ENCODE peak calls at places on chromosome 12, in nine cellular contexts. C is A549, F is breast epithelium, G is ovary, E is esophagus squamous epithelium, H is testis, J is uterus, S is stomach, X is NB4. V is an unnamed sample.
A peak's percentile ranks its signal among the peaks of the same experiment; 100 is the strongest.

GRCh38 chr12:15001733-15002471 is 29.1 kb downstream of the PDE6H start:
- DNase-seq in C (no peak), F (peak; percentile 54), J (peak; percentile 85), S (peak; percentile 34), X (no peak), H (peak; percentile 82), G (peak; percentile 56), E (no peak), V (peak; percentile 86)

GRCh38 chr12:6049992-6050391 is 74.5 kb downstream of the VWF start:
- DNase-seq in S (no peak), E (no peak), F (no peak), H (no peak), J (no peak), G (no peak), C (no peak), X (no peak), V (no peak)

GRCh38 chr12:11958216-11959091 is 112.3 kb upstream of the BCL2L14 start:
- DNase-seq in S (no peak), J (no peak), H (no peak), E (no peak), G (no peak), F (no peak), C (peak; percentile 42), X (peak; percentile 48), V (no peak)

GRCh38 chr12:54134850-54135249 is 53.9 kb downstream of the SMUG1 start:
- DNase-seq in S (no peak), H (no peak), F (no peak), X (peak; percentile 22), J (no peak), E (no peak), C (no peak), G (no peak), V (no peak)

GRCh38 chr12:66538970-66539369 is 139.9 kb downstream of the GRIP1 start:
- DNase-seq in H (no peak), E (no peak), X (no peak), J (no peak), C (no peak), S (no peak), F (no peak), G (no peak), V (no peak)

GRCh38 chr12:78249578-78249977 is 418.9 kb downstream of the NAV3 start:
- DNase-seq in J (no peak), F (no peak), X (no peak), S (no peak), C (no peak), H (no peak), G (no peak), E (no peak), V (no peak)

GRCh38 chr12:40622246-40622838 is 69.9 kb upstream of the CNTN1 start:
- DNase-seq in X (peak; percentile 65), G (peak; percentile 74), J (peak; percentile 23), F (no peak), H (peak; percentile 91), S (peak; percentile 55), E (no peak), C (peak; percentile 35), V (peak; percentile 55)

GRCh38 chr12:16350682-16351081 is 3.2 kb downstream of the MGST1 start:
- DNase-seq in F (peak; percentile 74), G (no peak), H (no peak), E (no peak), X (peak; percentile 74), C (peak; percentile 37), S (no peak), J (peak; percentile 33), V (no peak)

GRCh38 chr12:12720637-12721250 is 3.6 kb downstream of the CDKN1B start:
- DNase-seq in X (peak; percentile 60), H (no peak), G (no peak), F (no peak), J (no peak), S (no peak), E (no peak), C (no peak), V (no peak)

DNA sequence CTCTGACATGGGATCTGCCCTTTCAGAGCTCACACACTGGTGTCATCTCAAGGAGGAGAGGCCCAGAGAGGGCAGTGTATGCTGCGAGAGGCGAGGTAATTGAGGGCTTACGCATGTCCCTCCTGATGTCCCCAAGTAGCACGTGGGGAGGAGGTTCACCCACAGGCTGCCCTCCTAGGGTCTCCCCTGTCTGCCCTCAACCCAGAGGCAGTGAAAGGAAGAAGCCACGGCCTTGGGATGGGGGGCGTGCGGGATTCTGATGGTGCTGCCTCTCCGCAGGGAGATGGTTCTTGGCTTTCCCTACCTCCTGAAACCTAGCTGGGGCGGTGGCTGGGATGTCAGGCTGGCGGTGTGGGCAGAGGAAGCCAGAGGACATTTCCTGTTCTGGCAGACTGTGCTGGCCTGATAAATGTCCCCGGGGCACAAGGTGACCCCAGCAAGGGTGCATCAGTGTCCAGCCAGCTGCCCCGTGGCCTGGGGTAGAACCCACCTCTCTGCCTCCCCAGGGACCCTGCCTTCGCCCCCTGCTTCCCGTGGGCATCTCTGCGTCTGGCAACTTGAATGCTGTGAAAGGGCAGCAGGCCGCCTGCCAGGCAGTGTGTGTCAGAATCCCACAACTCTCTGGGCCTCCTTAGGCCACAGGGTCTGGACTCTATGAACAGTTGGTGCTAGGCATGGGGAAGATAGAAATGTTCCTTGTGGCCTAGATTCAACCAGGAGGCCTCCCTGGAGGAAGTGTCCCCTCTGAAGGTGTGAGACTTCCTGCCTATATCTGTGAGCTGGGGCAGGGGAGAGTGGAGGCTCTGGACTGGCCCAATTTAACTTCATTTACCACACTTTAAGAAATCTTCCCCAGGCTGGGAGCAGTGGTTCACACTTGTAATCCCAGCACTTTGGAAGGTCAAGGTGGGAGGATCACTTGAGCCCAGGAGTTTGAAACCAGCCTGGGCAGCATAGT is 4.8 kb downstream of the SH2B3 start:
- DNase-seq in S (no peak), J (no peak), F (no peak), X (peak; percentile 45), E (no peak), G (no peak), H (no peak), C (no peak), V (no peak)
- TF ChIP-seq POLR2A in S (no peak), J (no peak), F (no peak), X (no peak), E (no peak), G (no peak), H (no peak), C (no peak), V (no peak)

DNA sequence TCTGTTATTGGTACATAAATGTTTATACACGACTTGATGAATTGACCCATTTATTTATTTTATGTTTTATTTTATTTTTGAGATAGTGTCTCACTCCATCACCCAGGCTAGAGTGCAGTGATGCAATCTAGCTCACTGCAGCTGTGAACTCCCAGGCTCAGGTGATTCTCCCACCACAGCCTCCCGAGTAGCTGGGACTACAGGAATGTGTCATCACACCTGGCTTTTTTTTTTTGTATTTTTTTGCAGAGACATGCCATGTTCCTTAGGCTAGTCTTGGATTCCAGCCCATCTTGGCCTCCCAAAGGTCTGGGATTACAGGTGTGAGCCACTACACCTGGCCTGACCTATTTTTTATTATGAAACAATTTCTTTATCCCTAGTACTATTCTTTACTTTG is 355.0 kb upstream of the PRICKLE1 start:
- DNase-seq in H (no peak), J (no peak), E (no peak), F (no peak), G (no peak), C (no peak), S (no peak), X (no peak), V (no peak)
- TF ChIP-seq CTCF in H (no peak), J (no peak), E (no peak), F (no peak), G (no peak), C (no peak), S (no peak), X (no peak), V (no peak)

DNA sequence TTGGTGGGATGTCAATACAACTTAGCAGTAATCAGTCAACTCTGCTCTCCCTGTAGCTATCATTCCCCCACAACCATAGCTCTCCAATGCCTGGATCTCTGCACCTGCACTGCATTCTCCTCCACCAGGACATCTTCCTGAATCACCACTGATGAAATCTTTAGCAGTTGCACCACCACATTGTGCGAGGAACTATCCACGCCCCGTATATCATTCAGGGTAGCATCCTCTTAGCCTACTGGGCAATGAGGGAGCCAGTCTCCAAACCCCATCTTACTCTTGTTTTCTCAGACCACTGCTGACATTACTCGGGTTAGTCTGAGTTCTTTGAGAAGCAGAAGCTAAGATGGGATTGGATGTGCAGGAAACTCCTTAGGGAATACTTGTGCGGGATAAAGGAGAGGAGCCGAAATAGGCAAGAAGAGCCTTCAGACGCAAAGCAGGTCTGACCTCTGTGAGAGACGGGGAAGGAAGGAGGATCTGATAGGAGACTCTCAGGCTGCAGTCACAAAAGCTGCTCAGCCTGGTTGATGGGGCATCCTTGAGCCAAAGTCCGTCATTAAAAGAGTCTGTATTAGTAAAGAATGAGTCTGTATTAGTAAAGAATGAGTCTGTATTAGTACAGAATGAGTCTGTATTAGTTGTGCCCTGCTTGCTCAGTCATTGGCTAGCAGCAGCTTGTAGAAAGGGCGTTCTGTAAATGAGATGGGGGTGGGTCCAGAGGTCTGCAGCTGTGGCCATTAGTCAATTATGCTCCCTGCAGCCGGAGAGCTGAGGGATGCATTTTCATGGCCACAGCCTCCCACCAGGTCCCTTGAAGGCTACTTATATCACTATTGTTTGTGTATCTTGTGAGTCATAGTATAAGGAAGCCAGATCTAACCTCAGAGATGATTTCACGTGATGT is 49.6 kb upstream of the RASSF3 start:
- DNase-seq in H (no peak), C (peak; percentile 67), S (no peak), J (peak; percentile 62), F (no peak), X (peak; percentile 81), E (no peak), G (peak; percentile 37), V (no peak)
- H3K4me3 ChIP-seq in H (no peak overlapping the region), C (no peak overlapping the region), S (no peak overlapping the region), J (no peak overlapping the region), F (no peak overlapping the region), X (no peak overlapping the region), E (no peak overlapping the region), G (no peak overlapping the region), V (no peak overlapping the region)

DNA sequence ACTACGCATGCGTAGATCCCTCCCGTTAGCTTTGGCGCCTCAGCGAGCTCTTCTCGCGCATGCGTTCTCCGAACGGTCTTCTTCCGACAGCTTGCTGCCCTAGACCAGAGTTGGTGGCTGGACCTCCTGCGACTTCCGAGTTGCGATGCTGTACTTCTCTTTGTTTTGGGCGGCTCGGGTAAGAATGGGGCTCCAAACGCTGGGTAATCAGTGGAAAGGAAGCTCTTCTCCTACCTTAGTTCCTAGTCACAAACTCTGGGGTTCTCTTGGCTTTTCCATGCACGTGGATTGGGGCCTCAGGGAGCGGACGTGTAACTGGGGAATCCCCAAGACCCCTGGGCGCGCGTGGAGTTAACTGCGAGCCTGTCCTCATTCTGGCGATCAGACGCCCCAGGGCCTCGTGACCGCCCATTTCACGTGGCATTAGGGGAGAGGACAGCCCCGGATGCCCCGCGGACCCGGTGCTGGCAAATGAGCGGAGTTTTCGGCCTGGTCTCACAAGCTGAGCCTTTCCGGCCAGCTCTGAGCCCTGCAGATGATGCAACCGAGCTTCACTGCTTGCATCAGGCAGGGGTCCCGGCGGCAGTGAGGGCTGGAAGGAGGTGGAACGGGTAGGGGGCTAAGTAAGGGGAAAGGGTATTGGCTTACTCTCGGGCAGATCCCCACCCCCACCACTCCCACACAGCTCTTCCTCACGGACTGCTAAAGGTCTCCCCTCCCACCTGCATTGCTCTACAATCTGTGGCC is at the start of gene SHMT2:
- DNase-seq in J (peak; percentile 95), X (peak; percentile 96), S (peak; percentile 96), F (peak; percentile 87), E (no peak), C (peak; percentile 99), H (peak; percentile 96), G (peak; percentile 95), V (peak; percentile 91)
- TF ChIP-seq POLR2A in J (peak; percentile 38), X (peak; percentile 81), S (no peak), F (no peak), E (peak; percentile 36), C (peak; percentile 54), H (no peak), G (peak; percentile 38), V (no peak)

V was measured in lower leg skin.